ENCODE peak calls at places on chromosomes 2 and 18, in ten cellular contexts. One of them, this sample, is unnamed.
A peak's percentile ranks its signal among the peaks of the same experiment; 100 is the strongest.

GRCh38 chr2:236998758-236999157 is 86.9 kb upstream of the COPS8 start:
- DNase-seq in esophagus squamous epithelium: no peak
- DNase-seq in tibial nerve: no peak
- DNase-seq in neuronal stem cell: no peak
- DNase-seq in NT2/D1: no peak
- DNase-seq in colonic mucosa: no peak
- DNase-seq in IMR-90: no peak
- DNase-seq in CD4-positive, alpha-beta memory T cell: no peak
- DNase-seq in aorta: no peak
- DNase-seq in fibroblast of pulmonary artery: no peak
- DNase-seq in this sample: no peak

GRCh38 chr18:49725809-49726514 is 87.4 kb downstream of the ACAA2 start:
- DNase-seq in IMR-90: peak; percentile 98
- DNase-seq in NT2/D1: peak; percentile 52
- DNase-seq in colonic mucosa: no peak
- DNase-seq in aorta: peak; percentile 82
- DNase-seq in CD4-positive, alpha-beta memory T cell: no peak
- DNase-seq in tibial nerve: peak; percentile 55
- DNase-seq in neuronal stem cell: peak; percentile 61
- DNase-seq in esophagus squamous epithelium: no peak
- DNase-seq in fibroblast of pulmonary artery: peak; percentile 100
- DNase-seq in this sample: no peak

GRCh38 chr2:99861376-99861760 is 281.0 kb downstream of the AFF3 start:
- DNase-seq in NT2/D1: no peak
- DNase-seq in CD4-positive, alpha-beta memory T cell: no peak
- DNase-seq in neuronal stem cell: no peak
- DNase-seq in fibroblast of pulmonary artery: peak; percentile 61
- DNase-seq in IMR-90: peak; percentile 66
- DNase-seq in tibial nerve: no peak
- DNase-seq in colonic mucosa: no peak
- DNase-seq in aorta: no peak
- DNase-seq in esophagus squamous epithelium: no peak
- DNase-seq in this sample: no peak

GRCh38 chr2:119473621-119474370 is 42.1 kb downstream of the TMEM37 start:
- DNase-seq in NT2/D1: no peak
- DNase-seq in neuronal stem cell: no peak
- DNase-seq in esophagus squamous epithelium: no peak
- DNase-seq in fibroblast of pulmonary artery: no peak
- DNase-seq in colonic mucosa: no peak
- DNase-seq in IMR-90: no peak
- DNase-seq in tibial nerve: no peak
- DNase-seq in CD4-positive, alpha-beta memory T cell: no peak
- DNase-seq in aorta: no peak
- DNase-seq in this sample: no peak

GRCh38 chr18:48868468-48869466 is 82.0 kb downstream of the SMAD7 start:
- DNase-seq in tibial nerve: no peak
- DNase-seq in CD4-positive, alpha-beta memory T cell: peak; percentile 15
- DNase-seq in esophagus squamous epithelium: no peak
- DNase-seq in fibroblast of pulmonary artery: no peak
- DNase-seq in colonic mucosa: no peak
- DNase-seq in neuronal stem cell: no peak
- DNase-seq in NT2/D1: no peak
- DNase-seq in aorta: peak; percentile 75
- DNase-seq in IMR-90: peak; percentile 34
- DNase-seq in this sample: no peak

GRCh38 chr2:226873051-226873620 is 37.3 kb downstream of the RHBDD1 start:
- DNase-seq in IMR-90: peak; percentile 59
- DNase-seq in neuronal stem cell: no peak
- DNase-seq in CD4-positive, alpha-beta memory T cell: no peak
- DNase-seq in fibroblast of pulmonary artery: no peak
- DNase-seq in NT2/D1: no peak
- DNase-seq in colonic mucosa: no peak
- DNase-seq in esophagus squamous epithelium: no peak
- DNase-seq in tibial nerve: no peak
- DNase-seq in aorta: no peak
- DNase-seq in this sample: no peak

GRCh38 chr2:146523218-146523617 is 1321.6 kb upstream of the ACVR2A start:
- DNase-seq in fibroblast of pulmonary artery: peak; percentile 35
- DNase-seq in NT2/D1: no peak
- DNase-seq in aorta: no peak
- DNase-seq in IMR-90: peak; percentile 9
- DNase-seq in tibial nerve: no peak
- DNase-seq in colonic mucosa: no peak
- DNase-seq in esophagus squamous epithelium: no peak
- DNase-seq in CD4-positive, alpha-beta memory T cell: no peak
- DNase-seq in neuronal stem cell: no peak
- DNase-seq in this sample: no peak

GRCh38 chr2:143525006-143525405 is 395.8 kb downstream of the ARHGAP15 start:
- DNase-seq in IMR-90: peak; percentile 34
- DNase-seq in tibial nerve: no peak
- DNase-seq in fibroblast of pulmonary artery: no peak
- DNase-seq in CD4-positive, alpha-beta memory T cell: no peak
- DNase-seq in colonic mucosa: no peak
- DNase-seq in NT2/D1: no peak
- DNase-seq in aorta: no peak
- DNase-seq in neuronal stem cell: no peak
- DNase-seq in esophagus squamous epithelium: no peak
- DNase-seq in this sample: no peak

GRCh38 chr2:151905963-151906632 is 77.9 kb upstream of the ARL5A start:
- DNase-seq in fibroblast of pulmonary artery: no peak
- DNase-seq in aorta: no peak
- DNase-seq in esophagus squamous epithelium: no peak
- DNase-seq in IMR-90: no peak
- DNase-seq in NT2/D1: no peak
- DNase-seq in neuronal stem cell: no peak
- DNase-seq in colonic mucosa: no peak
- DNase-seq in CD4-positive, alpha-beta memory T cell: no peak
- DNase-seq in tibial nerve: no peak
- DNase-seq in this sample: no peak

GRCh38 chr2:186532891-186533290 is 46.8 kb downstream of the ZC3H15 start:
- DNase-seq in NT2/D1: no peak
- DNase-seq in IMR-90: no peak
- DNase-seq in fibroblast of pulmonary artery: peak; percentile 73
- DNase-seq in colonic mucosa: no peak
- DNase-seq in neuronal stem cell: no peak
- DNase-seq in CD4-positive, alpha-beta memory T cell: no peak
- DNase-seq in tibial nerve: no peak
- DNase-seq in aorta: no peak
- DNase-seq in esophagus squamous epithelium: no peak
- DNase-seq in this sample: no peak

GRCh38 chr18:525066-525797 is 24.7 kb upstream of the COLEC12 start:
- DNase-seq in aorta: no peak
- DNase-seq in esophagus squamous epithelium: no peak
- DNase-seq in neuronal stem cell: no peak
- DNase-seq in CD4-positive, alpha-beta memory T cell: no peak
- DNase-seq in NT2/D1: no peak
- DNase-seq in tibial nerve: no peak
- DNase-seq in fibroblast of pulmonary artery: peak; percentile 70
- DNase-seq in colonic mucosa: no peak
- DNase-seq in IMR-90: peak; percentile 81
- DNase-seq in this sample: no peak

GRCh38 chr18:616380-616995 is 19.7 kb downstream of the CLUL1 start:
- DNase-seq in neuronal stem cell: no peak
- DNase-seq in esophagus squamous epithelium: no peak
- DNase-seq in fibroblast of pulmonary artery: peak; percentile 77
- DNase-seq in CD4-positive, alpha-beta memory T cell: peak; percentile 19
- DNase-seq in aorta: no peak
- DNase-seq in NT2/D1: no peak
- DNase-seq in colonic mucosa: no peak
- DNase-seq in tibial nerve: no peak
- DNase-seq in IMR-90: peak; percentile 58
- DNase-seq in this sample: no peak

GRCh38 chr2:217166241-217166640 is 306.4 kb upstream of the TNP1 start:
- DNase-seq in IMR-90: peak; percentile 73
- DNase-seq in tibial nerve: no peak
- DNase-seq in esophagus squamous epithelium: no peak
- DNase-seq in CD4-positive, alpha-beta memory T cell: no peak
- DNase-seq in aorta: no peak
- DNase-seq in neuronal stem cell: peak; percentile 42
- DNase-seq in NT2/D1: peak; percentile 42
- DNase-seq in colonic mucosa: no peak
- DNase-seq in fibroblast of pulmonary artery: peak; percentile 65
- DNase-seq in this sample: no peak

GRCh38 chr2:223051580-223052375 is at the start of gene KCNE4:
- DNase-seq in esophagus squamous epithelium: no peak
- DNase-seq in NT2/D1: no peak
- DNase-seq in neuronal stem cell: no peak
- DNase-seq in fibroblast of pulmonary artery: peak; percentile 72
- DNase-seq in aorta: no peak
- DNase-seq in CD4-positive, alpha-beta memory T cell: no peak
- DNase-seq in IMR-90: peak; percentile 82
- DNase-seq in tibial nerve: no peak
- DNase-seq in colonic mucosa: peak; percentile 42
- DNase-seq in this sample: no peak

GRCh38 chr2:28709101-28709500 is 42.5 kb upstream of the PPP1CB start:
- DNase-seq in fibroblast of pulmonary artery: no peak
- DNase-seq in NT2/D1: no peak
- DNase-seq in IMR-90: peak; percentile 11
- DNase-seq in colonic mucosa: peak; percentile 71
- DNase-seq in tibial nerve: no peak
- DNase-seq in neuronal stem cell: no peak
- DNase-seq in esophagus squamous epithelium: no peak
- DNase-seq in aorta: no peak
- DNase-seq in CD4-positive, alpha-beta memory T cell: no peak
- DNase-seq in this sample: no peak

GRCh38 chr2:239159476-239159911 is 241.3 kb downstream of the HDAC4 start:
- DNase-seq in tibial nerve: no peak
- DNase-seq in CD4-positive, alpha-beta memory T cell: no peak
- DNase-seq in fibroblast of pulmonary artery: no peak
- DNase-seq in esophagus squamous epithelium: no peak
- DNase-seq in IMR-90: no peak
- DNase-seq in colonic mucosa: no peak
- DNase-seq in aorta: peak; percentile 38
- DNase-seq in neuronal stem cell: no peak
- DNase-seq in NT2/D1: no peak
- DNase-seq in this sample: no peak
- H3K4me3 ChIP-seq in tibial nerve: no peak overlapping the region
- H3K4me3 ChIP-seq in CD4-positive, alpha-beta memory T cell: no peak overlapping the region
- H3K4me3 ChIP-seq in fibroblast of pulmonary artery: no peak overlapping the region
- H3K4me3 ChIP-seq in esophagus squamous epithelium: no peak overlapping the region
- H3K4me3 ChIP-seq in IMR-90: no peak overlapping the region
- H3K4me3 ChIP-seq in colonic mucosa: no peak overlapping the region
- H3K4me3 ChIP-seq in aorta: no peak overlapping the region
- H3K4me3 ChIP-seq in neuronal stem cell: no peak overlapping the region
- H3K4me3 ChIP-seq in NT2/D1: no peak overlapping the region
- H3K4me3 ChIP-seq in this sample: no peak overlapping the region

DNA sequence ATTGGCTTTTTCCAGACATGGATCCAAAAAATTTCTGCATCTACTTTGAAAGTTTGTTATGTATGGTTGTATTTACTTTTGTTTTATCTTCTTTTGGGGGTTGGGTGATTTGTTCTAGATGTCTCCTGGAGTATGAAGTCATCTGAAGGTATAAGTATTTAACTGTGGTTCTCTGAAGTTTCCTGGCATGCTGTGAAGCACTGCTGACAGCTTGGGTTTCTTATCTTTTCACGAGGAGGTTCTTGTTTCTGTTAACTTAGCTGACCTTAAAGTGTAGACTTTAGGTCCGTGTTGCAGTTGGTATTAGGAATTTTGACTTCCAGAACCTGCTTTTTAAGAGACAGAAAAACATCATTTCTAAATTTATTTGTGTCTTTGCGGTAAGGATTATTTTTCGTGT is 15.9 kb downstream of the GLS start:
- DNase-seq in esophagus squamous epithelium: no peak
- DNase-seq in CD4-positive, alpha-beta memory T cell: no peak
- DNase-seq in colonic mucosa: no peak
- DNase-seq in tibial nerve: no peak
- DNase-seq in fibroblast of pulmonary artery: no peak
- DNase-seq in neuronal stem cell: no peak
- DNase-seq in NT2/D1: no peak
- DNase-seq in aorta: no peak
- DNase-seq in IMR-90: no peak
- DNase-seq in this sample: no peak
- H3K4me3 ChIP-seq in esophagus squamous epithelium: no peak overlapping the region
- H3K4me3 ChIP-seq in CD4-positive, alpha-beta memory T cell: no peak overlapping the region
- H3K4me3 ChIP-seq in colonic mucosa: no peak overlapping the region
- H3K4me3 ChIP-seq in tibial nerve: no peak overlapping the region
- H3K4me3 ChIP-seq in fibroblast of pulmonary artery: no peak overlapping the region
- H3K4me3 ChIP-seq in neuronal stem cell: no peak overlapping the region
- H3K4me3 ChIP-seq in NT2/D1: no peak overlapping the region
- H3K4me3 ChIP-seq in aorta: no peak overlapping the region
- H3K4me3 ChIP-seq in IMR-90: no peak overlapping the region
- H3K4me3 ChIP-seq in this sample: no peak overlapping the region

DNA sequence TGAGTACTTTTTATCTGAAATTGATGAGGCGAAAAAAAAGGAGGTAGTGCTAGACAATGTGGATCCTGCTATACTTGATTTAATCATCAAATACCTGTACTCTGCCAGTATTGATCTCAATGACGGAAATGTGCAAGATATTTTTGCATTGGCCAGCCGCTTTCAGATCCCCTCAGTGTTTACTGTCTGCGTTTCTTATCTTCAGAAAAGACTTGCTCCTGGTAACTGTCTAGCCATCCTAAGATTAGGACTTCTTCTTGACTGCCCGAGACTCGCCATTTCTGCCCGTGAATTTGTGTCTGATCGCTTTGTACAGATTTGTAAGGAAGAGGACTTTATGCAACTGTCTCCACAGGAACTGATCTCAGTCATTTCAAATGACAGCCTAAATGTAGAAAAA is 453 bp downstream of the KLHL41 start:
- DNase-seq in IMR-90: no peak
- DNase-seq in fibroblast of pulmonary artery: no peak
- DNase-seq in esophagus squamous epithelium: no peak
- DNase-seq in NT2/D1: no peak
- DNase-seq in CD4-positive, alpha-beta memory T cell: no peak
- DNase-seq in neuronal stem cell: no peak
- DNase-seq in tibial nerve: no peak
- DNase-seq in colonic mucosa: no peak
- DNase-seq in aorta: no peak
- DNase-seq in this sample: no peak
- H3K4me3 ChIP-seq in IMR-90: no peak overlapping the region
- H3K4me3 ChIP-seq in fibroblast of pulmonary artery: no peak overlapping the region
- H3K4me3 ChIP-seq in esophagus squamous epithelium: no peak overlapping the region
- H3K4me3 ChIP-seq in NT2/D1: no peak overlapping the region
- H3K4me3 ChIP-seq in CD4-positive, alpha-beta memory T cell: no peak overlapping the region
- H3K4me3 ChIP-seq in neuronal stem cell: no peak overlapping the region
- H3K4me3 ChIP-seq in tibial nerve: no peak overlapping the region
- H3K4me3 ChIP-seq in colonic mucosa: no peak overlapping the region
- H3K4me3 ChIP-seq in aorta: no peak overlapping the region
- H3K4me3 ChIP-seq in this sample: no peak overlapping the region

DNA sequence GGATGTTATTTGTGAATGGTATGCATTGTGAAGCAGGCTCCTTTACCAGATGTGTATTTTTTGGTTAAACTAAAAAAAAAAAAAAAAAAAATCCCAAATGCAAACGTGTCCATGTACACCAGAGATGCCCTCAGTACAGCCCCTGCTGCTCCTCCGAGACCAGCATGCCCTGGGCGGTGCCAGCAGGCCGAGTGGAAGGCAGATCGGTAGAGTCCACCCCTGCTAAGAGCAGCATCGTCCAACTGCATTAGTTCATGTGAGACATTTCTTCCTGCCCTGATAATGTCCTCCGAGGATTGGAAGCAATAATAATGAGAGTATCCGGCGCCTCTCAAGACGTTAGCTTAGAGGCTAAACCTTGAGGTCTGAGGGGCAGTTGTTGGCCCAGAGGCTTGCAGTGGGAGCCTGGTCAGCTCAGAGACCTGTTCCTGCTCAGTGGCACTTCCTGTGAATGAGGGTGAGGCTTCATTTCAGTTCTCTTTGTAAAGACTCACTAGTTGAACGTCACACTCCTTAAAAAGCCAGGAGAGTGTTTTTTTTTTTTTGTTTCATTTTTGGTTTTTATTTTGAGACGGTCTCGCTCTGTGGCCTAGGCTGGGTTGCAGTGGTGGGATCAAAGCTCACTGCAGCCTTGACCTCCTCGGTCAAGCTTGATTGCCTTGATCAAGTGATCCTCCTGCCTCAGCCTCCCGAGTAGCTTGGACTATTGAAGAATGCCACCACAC is 5.6 kb downstream of the SLC66A3 start:
- DNase-seq in fibroblast of pulmonary artery: no peak
- DNase-seq in NT2/D1: no peak
- DNase-seq in colonic mucosa: no peak
- DNase-seq in neuronal stem cell: no peak
- DNase-seq in aorta: peak; percentile 45
- DNase-seq in IMR-90: no peak
- DNase-seq in tibial nerve: no peak
- DNase-seq in esophagus squamous epithelium: no peak
- DNase-seq in CD4-positive, alpha-beta memory T cell: peak; percentile 21
- DNase-seq in this sample: no peak
- H3K4me3 ChIP-seq in fibroblast of pulmonary artery: no peak overlapping the region
- H3K4me3 ChIP-seq in NT2/D1: no peak overlapping the region
- H3K4me3 ChIP-seq in colonic mucosa: no peak overlapping the region
- H3K4me3 ChIP-seq in neuronal stem cell: no peak overlapping the region
- H3K4me3 ChIP-seq in aorta: no peak overlapping the region
- H3K4me3 ChIP-seq in IMR-90: no peak overlapping the region
- H3K4me3 ChIP-seq in tibial nerve: no peak overlapping the region
- H3K4me3 ChIP-seq in esophagus squamous epithelium: no peak overlapping the region
- H3K4me3 ChIP-seq in CD4-positive, alpha-beta memory T cell: no peak overlapping the region
- H3K4me3 ChIP-seq in this sample: peak overlapping the region; percentile 34

This sample was measured in effector memory CD4-positive, alpha-beta T cell.